ENCODE peak calls at places on chromosomes 3 and 15, in nine cellular contexts. One of them, this sample, is unnamed.

GRCh38 chr15:89352476-89352875 is 17.9 kb upstream of the POLG start:
- DNase-seq in nephron progenitor cell: no peak
- DNase-seq in AG09309: no peak
- DNase-seq in hepatocyte: no peak
- DNase-seq in progenitor cell of endocrine pancreas: no peak
- DNase-seq in foreskin fibroblast: no peak
- DNase-seq in cardiac fibroblast: no peak
- DNase-seq in GM13976: no peak
- DNase-seq in mesothelial cell of epicardium: no peak
- DNase-seq in this sample: no peak

GRCh38 chr15:92634641-92635272 is 20.8 kb downstream of the FAM174B start:
- DNase-seq in nephron progenitor cell: no peak
- DNase-seq in AG09309: no peak
- DNase-seq in hepatocyte: no peak
- DNase-seq in progenitor cell of endocrine pancreas: no peak
- DNase-seq in foreskin fibroblast: no peak
- DNase-seq in cardiac fibroblast: no peak
- DNase-seq in GM13976: no peak
- DNase-seq in mesothelial cell of epicardium: no peak
- DNase-seq in this sample: no peak

GRCh38 chr15:80241508-80241907 is 10.5 kb downstream of the CTXND1 start:
- DNase-seq in nephron progenitor cell: no peak
- DNase-seq in AG09309: no peak
- DNase-seq in hepatocyte: no peak
- DNase-seq in progenitor cell of endocrine pancreas: no peak
- DNase-seq in foreskin fibroblast: no peak
- DNase-seq in cardiac fibroblast: no peak
- DNase-seq in GM13976: no peak
- DNase-seq in mesothelial cell of epicardium: no peak
- DNase-seq in this sample: no peak

GRCh38 chr15:85837881-85838280 is 43.2 kb upstream of the KLHL25 start:
- DNase-seq in nephron progenitor cell: no peak
- DNase-seq in AG09309: no peak
- DNase-seq in hepatocyte: no peak
- DNase-seq in progenitor cell of endocrine pancreas: no peak
- DNase-seq in foreskin fibroblast: no peak
- DNase-seq in cardiac fibroblast: no peak
- DNase-seq in GM13976: no peak
- DNase-seq in mesothelial cell of epicardium: no peak
- DNase-seq in this sample: no peak

GRCh38 chr3:143895805-143896204 is 47.5 kb upstream of the SLC9A9 start:
- DNase-seq in nephron progenitor cell: no peak
- DNase-seq in AG09309: no peak
- DNase-seq in hepatocyte: no peak
- DNase-seq in progenitor cell of endocrine pancreas: no peak
- DNase-seq in foreskin fibroblast: no peak
- DNase-seq in cardiac fibroblast: peak
- DNase-seq in GM13976: peak
- DNase-seq in mesothelial cell of epicardium: no peak
- DNase-seq in this sample: no peak

GRCh38 chr15:31579976-31580375 is 253.3 kb downstream of the KLF13 start:
- DNase-seq in nephron progenitor cell: no peak
- DNase-seq in AG09309: no peak
- DNase-seq in hepatocyte: no peak
- DNase-seq in progenitor cell of endocrine pancreas: no peak
- DNase-seq in foreskin fibroblast: no peak
- DNase-seq in cardiac fibroblast: no peak
- DNase-seq in GM13976: no peak
- DNase-seq in mesothelial cell of epicardium: no peak
- DNase-seq in this sample: no peak

GRCh38 chr15:95812491-95812890 is 518.0 kb upstream of the NR2F2 start:
- DNase-seq in nephron progenitor cell: no peak
- DNase-seq in AG09309: no peak
- DNase-seq in hepatocyte: no peak
- DNase-seq in progenitor cell of endocrine pancreas: no peak
- DNase-seq in foreskin fibroblast: peak
- DNase-seq in cardiac fibroblast: peak
- DNase-seq in GM13976: no peak
- DNase-seq in mesothelial cell of epicardium: no peak
- DNase-seq in this sample: no peak

GRCh38 chr3:107662109-107662477 is 139.3 kb downstream of the BBX start:
- DNase-seq in nephron progenitor cell: no peak
- DNase-seq in AG09309: no peak
- DNase-seq in hepatocyte: peak
- DNase-seq in progenitor cell of endocrine pancreas: no peak
- DNase-seq in foreskin fibroblast: peak
- DNase-seq in cardiac fibroblast: peak
- DNase-seq in GM13976: no peak
- DNase-seq in mesothelial cell of epicardium: no peak
- DNase-seq in this sample: no peak

GRCh38 chr15:36152961-36153360 is 426.5 kb upstream of the CDIN1 start:
- DNase-seq in nephron progenitor cell: no peak
- DNase-seq in AG09309: no peak
- DNase-seq in hepatocyte: no peak
- DNase-seq in progenitor cell of endocrine pancreas: no peak
- DNase-seq in foreskin fibroblast: no peak
- DNase-seq in cardiac fibroblast: no peak
- DNase-seq in GM13976: no peak
- DNase-seq in mesothelial cell of epicardium: no peak
- DNase-seq in this sample: no peak

GRCh38 chr3:24156466-24156865 is 211.4 kb downstream of the NR1D2 start:
- DNase-seq in nephron progenitor cell: no peak
- DNase-seq in AG09309: peak
- DNase-seq in hepatocyte: no peak
- DNase-seq in progenitor cell of endocrine pancreas: no peak
- DNase-seq in foreskin fibroblast: peak
- DNase-seq in cardiac fibroblast: peak
- DNase-seq in GM13976: no peak
- DNase-seq in mesothelial cell of epicardium: no peak
- DNase-seq in this sample: no peak

GRCh38 chr15:39509941-39510845 is 70.7 kb upstream of the THBS1 start:
- DNase-seq in nephron progenitor cell: no peak
- DNase-seq in AG09309: no peak
- DNase-seq in hepatocyte: no peak
- DNase-seq in progenitor cell of endocrine pancreas: no peak
- DNase-seq in foreskin fibroblast: no peak
- DNase-seq in cardiac fibroblast: no peak
- DNase-seq in GM13976: no peak
- DNase-seq in mesothelial cell of epicardium: no peak
- DNase-seq in this sample: no peak

GRCh38 chr3:185724761-185725160 is 100.1 kb downstream of the IGF2BP2 start:
- DNase-seq in nephron progenitor cell: no peak
- DNase-seq in AG09309: no peak
- DNase-seq in hepatocyte: no peak
- DNase-seq in progenitor cell of endocrine pancreas: no peak
- DNase-seq in foreskin fibroblast: peak
- DNase-seq in cardiac fibroblast: peak
- DNase-seq in GM13976: no peak
- DNase-seq in mesothelial cell of epicardium: no peak
- DNase-seq in this sample: no peak

GRCh38 chr3:51245871-51246270 is 139.2 kb upstream of the MANF start:
- DNase-seq in nephron progenitor cell: no peak
- DNase-seq in AG09309: no peak
- DNase-seq in hepatocyte: no peak
- DNase-seq in progenitor cell of endocrine pancreas: no peak
- DNase-seq in foreskin fibroblast: no peak
- DNase-seq in cardiac fibroblast: no peak
- DNase-seq in GM13976: no peak
- DNase-seq in mesothelial cell of epicardium: no peak
- DNase-seq in this sample: no peak

GRCh38 chr3:159828542-159828943 is 160.1 kb upstream of the IL12A start:
- DNase-seq in nephron progenitor cell: no peak
- DNase-seq in AG09309: no peak
- DNase-seq in hepatocyte: peak
- DNase-seq in progenitor cell of endocrine pancreas: no peak
- DNase-seq in foreskin fibroblast: peak
- DNase-seq in cardiac fibroblast: peak
- DNase-seq in GM13976: peak
- DNase-seq in mesothelial cell of epicardium: no peak
- DNase-seq in this sample: no peak

GRCh38 chr3:115784739-115785571 is 161.6 kb downstream of the GAP43 start:
- DNase-seq in nephron progenitor cell: no peak
- DNase-seq in AG09309: peak
- DNase-seq in hepatocyte: peak
- DNase-seq in progenitor cell of endocrine pancreas: no peak
- DNase-seq in foreskin fibroblast: peak
- DNase-seq in cardiac fibroblast: peak
- DNase-seq in GM13976: no peak
- DNase-seq in mesothelial cell of epicardium: no peak
- DNase-seq in this sample: no peak

GRCh38 chr3:10782011-10782410 is 34.0 kb upstream of the SLC6A11 start:
- DNase-seq in nephron progenitor cell: no peak
- DNase-seq in AG09309: no peak
- DNase-seq in hepatocyte: no peak
- DNase-seq in progenitor cell of endocrine pancreas: no peak
- DNase-seq in foreskin fibroblast: peak
- DNase-seq in cardiac fibroblast: no peak
- DNase-seq in GM13976: no peak
- DNase-seq in mesothelial cell of epicardium: no peak
- DNase-seq in this sample: no peak

GRCh38 chr3:26622634-26623408 is at the start of gene LRRC3B:
- DNase-seq in nephron progenitor cell: peak
- DNase-seq in AG09309: no peak
- DNase-seq in hepatocyte: peak
- DNase-seq in progenitor cell of endocrine pancreas: peak
- DNase-seq in foreskin fibroblast: no peak
- DNase-seq in cardiac fibroblast: no peak
- DNase-seq in GM13976: peak
- DNase-seq in mesothelial cell of epicardium: peak
- DNase-seq in this sample: peak

GRCh38 chr15:90840157-90840855 is 28.1 kb upstream of the FURIN start:
- DNase-seq in nephron progenitor cell: no peak
- DNase-seq in AG09309: no peak
- DNase-seq in hepatocyte: no peak
- DNase-seq in progenitor cell of endocrine pancreas: no peak
- DNase-seq in foreskin fibroblast: no peak
- DNase-seq in cardiac fibroblast: no peak
- DNase-seq in GM13976: no peak
- DNase-seq in mesothelial cell of epicardium: no peak
- DNase-seq in this sample: no peak

DNA sequence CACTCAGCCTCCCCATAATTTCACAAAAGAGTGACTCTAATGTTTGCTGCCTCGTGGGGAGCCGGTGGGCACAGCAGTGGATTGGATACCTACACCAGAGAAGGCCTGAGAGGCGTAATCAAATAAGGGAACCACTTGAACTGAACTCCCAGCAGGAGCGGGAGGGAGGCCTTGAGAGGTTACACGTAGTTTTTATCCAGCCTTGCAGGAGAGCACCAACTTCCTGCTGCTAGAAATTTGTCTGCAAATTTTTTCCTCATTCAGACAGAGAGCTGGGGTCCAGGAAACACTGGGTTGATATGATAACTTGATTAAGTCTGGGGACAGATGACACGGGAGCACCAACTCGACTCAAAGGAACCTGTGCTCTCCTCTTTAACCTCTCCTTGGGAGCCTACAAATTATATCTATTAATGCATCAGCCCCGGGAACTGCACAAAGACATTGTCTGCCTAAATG is 69.8 kb downstream of the HES1 start:
- DNase-seq in nephron progenitor cell: no peak
- DNase-seq in AG09309: no peak
- DNase-seq in hepatocyte: no peak
- DNase-seq in progenitor cell of endocrine pancreas: no peak
- DNase-seq in foreskin fibroblast: no peak
- DNase-seq in cardiac fibroblast: no peak
- DNase-seq in GM13976: no peak
- DNase-seq in mesothelial cell of epicardium: no peak
- DNase-seq in this sample: peak
- TF ChIP-seq CTCF in nephron progenitor cell: no peak
- TF ChIP-seq CTCF in AG09309: no peak
- TF ChIP-seq CTCF in hepatocyte: no peak
- TF ChIP-seq CTCF in progenitor cell of endocrine pancreas: no peak
- TF ChIP-seq CTCF in foreskin fibroblast: no peak
- TF ChIP-seq CTCF in cardiac fibroblast: no peak
- TF ChIP-seq CTCF in GM13976: no peak
- TF ChIP-seq CTCF in mesothelial cell of epicardium: no peak
- TF ChIP-seq CTCF in this sample: no peak

GRCh38 chr3:33915796-33916589 is 117.6 kb downstream of the PDCD6IP start:
- DNase-seq in nephron progenitor cell: peak
- DNase-seq in AG09309: no peak
- DNase-seq in hepatocyte: no peak
- DNase-seq in progenitor cell of endocrine pancreas: no peak
- DNase-seq in foreskin fibroblast: peak
- DNase-seq in cardiac fibroblast: peak
- DNase-seq in GM13976: peak
- DNase-seq in mesothelial cell of epicardium: no peak
- DNase-seq in this sample: no peak
- TF ChIP-seq CTCF in nephron progenitor cell: no peak
- TF ChIP-seq CTCF in AG09309: peak
- TF ChIP-seq CTCF in hepatocyte: no peak
- TF ChIP-seq CTCF in progenitor cell of endocrine pancreas: no peak
- TF ChIP-seq CTCF in foreskin fibroblast: peak
- TF ChIP-seq CTCF in cardiac fibroblast: peak
- TF ChIP-seq CTCF in GM13976: peak
- TF ChIP-seq CTCF in mesothelial cell of epicardium: no peak
- TF ChIP-seq CTCF in this sample: peak

DNA sequence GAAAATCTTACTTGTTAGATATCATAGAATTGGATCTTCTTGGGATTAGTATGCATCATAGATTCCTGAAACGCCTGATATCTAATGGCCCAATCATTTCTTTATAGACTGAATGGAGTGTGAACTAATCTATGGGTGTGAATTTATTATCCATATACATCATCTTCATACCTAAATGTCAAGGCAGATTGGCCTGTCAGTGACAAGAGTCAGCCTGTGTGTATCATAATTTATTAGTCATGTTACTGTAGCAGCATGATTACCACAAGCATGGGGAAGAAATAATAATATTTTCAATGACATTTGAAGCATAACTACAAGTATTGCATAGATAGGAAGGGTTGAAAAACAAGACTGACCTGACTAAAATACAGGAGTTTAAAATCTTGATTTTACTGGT is 235.8 kb downstream of the RAP2B start:
- DNase-seq in nephron progenitor cell: no peak
- DNase-seq in AG09309: no peak
- DNase-seq in hepatocyte: no peak
- DNase-seq in progenitor cell of endocrine pancreas: no peak
- DNase-seq in foreskin fibroblast: no peak
- DNase-seq in cardiac fibroblast: no peak
- DNase-seq in GM13976: no peak
- DNase-seq in mesothelial cell of epicardium: no peak
- DNase-seq in this sample: no peak
- TF ChIP-seq CTCF in nephron progenitor cell: no peak
- TF ChIP-seq CTCF in AG09309: no peak
- TF ChIP-seq CTCF in hepatocyte: no peak
- TF ChIP-seq CTCF in progenitor cell of endocrine pancreas: no peak
- TF ChIP-seq CTCF in foreskin fibroblast: no peak
- TF ChIP-seq CTCF in cardiac fibroblast: no peak
- TF ChIP-seq CTCF in GM13976: no peak
- TF ChIP-seq CTCF in mesothelial cell of epicardium: no peak
- TF ChIP-seq CTCF in this sample: no peak

DNA sequence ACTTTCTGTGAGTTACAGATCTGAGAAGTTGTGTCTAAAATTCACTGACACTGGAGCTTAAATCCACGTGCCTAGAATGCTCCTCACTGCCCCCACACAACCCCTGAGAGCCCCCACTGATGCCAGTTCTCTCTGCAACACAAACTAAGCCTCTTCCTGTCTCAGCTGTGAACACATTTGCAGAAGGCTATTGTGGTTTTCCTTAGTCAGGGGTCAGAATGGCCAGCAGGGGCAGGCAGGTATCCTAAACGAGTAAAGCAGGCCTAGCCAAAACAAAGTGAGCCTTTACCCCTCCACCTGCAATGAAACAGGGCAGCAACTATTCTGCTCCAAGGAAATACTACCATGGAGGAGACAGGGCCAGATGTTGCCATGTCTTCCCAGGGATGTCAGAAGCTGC is 78.6 kb downstream of the FHIT start:
- DNase-seq in nephron progenitor cell: no peak
- DNase-seq in AG09309: no peak
- DNase-seq in hepatocyte: no peak
- DNase-seq in progenitor cell of endocrine pancreas: no peak
- DNase-seq in foreskin fibroblast: no peak
- DNase-seq in cardiac fibroblast: no peak
- DNase-seq in GM13976: peak
- DNase-seq in mesothelial cell of epicardium: no peak
- DNase-seq in this sample: no peak
- TF ChIP-seq CTCF in nephron progenitor cell: no peak
- TF ChIP-seq CTCF in AG09309: no peak
- TF ChIP-seq CTCF in hepatocyte: no peak
- TF ChIP-seq CTCF in progenitor cell of endocrine pancreas: peak
- TF ChIP-seq CTCF in foreskin fibroblast: no peak
- TF ChIP-seq CTCF in cardiac fibroblast: no peak
- TF ChIP-seq CTCF in GM13976: peak
- TF ChIP-seq CTCF in mesothelial cell of epicardium: no peak
- TF ChIP-seq CTCF in this sample: peak